ENCODE peak calls at places on chromosomes 7 and 10, in nine cellular contexts. X is NCI-H1105 treated with DMSO at 0.1 percent for 48 hours, T is non-pigmented ciliary epithelial cell, Q is heart right ventricle, A is HepG2, B is epithelial cell of esophagus, U is epithelial cell of prostate, K is ovary, D is fibroblast of mammary gland. G is an unnamed sample.

GRCh38 chr7:66250711-66251110 is 45.6 kb downstream of the TPST1 start:
- DNase-seq in X (no peak), T (peak; percentile 91), Q (no peak), A (peak; percentile 69), B (peak; percentile 97), U (peak; percentile 99), K (no peak), D (peak; percentile 91), G (no peak)

GRCh38 chr7:149532654-149533053 is 35.0 kb upstream of the ZNF746 start:
- DNase-seq in X (no peak), T (no peak), Q (no peak), A (no peak), B (no peak), U (no peak), K (no peak), D (no peak), G (no peak)

GRCh38 chr7:99078416-99078815 is 65.5 kb downstream of the SMURF1 start:
- DNase-seq in X (no peak), T (no peak), Q (no peak), A (no peak), B (no peak), U (no peak), K (no peak), D (no peak), G (no peak)

GRCh38 chr7:138091073-138091472 is 14.8 kb downstream of the AKR1D1 start:
- DNase-seq in X (no peak), T (no peak), Q (no peak), A (no peak), B (peak; percentile 29), U (no peak), K (no peak), D (no peak), G (no peak)

GRCh38 chr10:111968624-111969023 is 214.9 kb downstream of the GPAM start:
- DNase-seq in X (no peak), T (no peak), Q (no peak), A (no peak), B (no peak), U (no peak), K (no peak), D (peak; percentile 89), G (no peak)

GRCh38 chr10:132679640-132680039 is 106.3 kb downstream of the NKX6-2 start:
- DNase-seq in X (no peak), T (no peak), Q (no peak), A (no peak), B (no peak), U (no peak), K (peak; percentile 5), D (no peak), G (no peak)

GRCh38 chr7:139180700-139181311 is 50.2 kb upstream of the UBN2 start:
- DNase-seq in X (no peak), T (no peak), Q (no peak), A (no peak), B (peak; percentile 50), U (no peak), K (no peak), D (peak; percentile 3), G (no peak)

GRCh38 chr7:130925136-130925794 is 191.3 kb upstream of the KLF14 start:
- DNase-seq in X (no peak), T (no peak), Q (no peak), A (peak; percentile 85), B (no peak), U (no peak), K (no peak), D (no peak), G (no peak)

GRCh38 chr7:34341331-34341730 is 316.7 kb upstream of the NPSR1 start:
- DNase-seq in X (no peak), T (no peak), Q (no peak), A (no peak), B (peak; percentile 80), U (no peak), K (no peak), D (no peak), G (no peak)

GRCh38 chr7:46363688-46364087 is 442.6 kb upstream of the IGFBP3 start:
- DNase-seq in X (peak; percentile 77), T (no peak), Q (no peak), A (peak; percentile 36), B (no peak), U (no peak), K (no peak), D (no peak), G (no peak)

GRCh38 chr7:148622887-148623585 is 32.5 kb downstream of the C7orf33 start:
- DNase-seq in X (no peak), T (no peak), Q (no peak), A (no peak), B (no peak), U (no peak), K (no peak), D (no peak), G (no peak)

GRCh38 chr7:127474457-127474856 is 81.9 kb upstream of the ZNF800 start:
- DNase-seq in X (no peak), T (no peak), Q (no peak), A (no peak), B (peak; percentile 34), U (no peak), K (no peak), D (peak; percentile 7), G (no peak)

GRCh38 chr7:98283127-98283886 is 1.8 kb downstream of the BRI3 start:
- DNase-seq in X (no peak), T (no peak), Q (peak; percentile 39), A (no peak), B (peak; percentile 72), U (no peak), K (no peak), D (peak; percentile 83), G (peak; percentile 41)

GRCh38 chr7:41970946-41971345 is 266.1 kb downstream of the GLI3 start:
- DNase-seq in X (no peak), T (no peak), Q (no peak), A (no peak), B (no peak), U (no peak), K (no peak), D (no peak), G (no peak)

GRCh38 chr10:132461103-132461682 is 64.2 kb downstream of the PWWP2B start:
- DNase-seq in X (no peak), T (no peak), Q (no peak), A (no peak), B (no peak), U (no peak), K (no peak), D (no peak), G (no peak)

GRCh38 chr10:12181065-12181775 is 14.5 kb downstream of the NUDT5 start:
- DNase-seq in X (no peak), T (no peak), Q (no peak), A (no peak), B (peak; percentile 66), U (no peak), K (no peak), D (no peak), G (no peak)

GRCh38 chr7:34365011-34365410 is 293.0 kb upstream of the NPSR1 start:
- DNase-seq in X (no peak), T (no peak), Q (no peak), A (no peak), B (peak; percentile 96), U (peak; percentile 50), K (no peak), D (no peak), G (no peak)

GRCh38 chr7:129786825-129787563 is 165.8 kb downstream of the UBE2H start:
- DNase-seq in X (no peak), T (no peak), Q (no peak), A (no peak), B (no peak), U (no peak), K (no peak), D (no peak), G (no peak)

GRCh38 chr7:25758559-25758958 is 393.4 kb upstream of the NFE2L3 start:
- DNase-seq in X (peak; percentile 95), T (no peak), Q (no peak), A (no peak), B (peak; percentile 74), U (peak; percentile 8), K (no peak), D (no peak), G (no peak)

GRCh38 chr10:70331486-70332268 is 47.9 kb upstream of the NPFFR1 start:
- DNase-seq in X (peak; percentile 31), T (peak; percentile 83), Q (peak; percentile 84), A (peak; percentile 84), B (peak; percentile 94), U (peak; percentile 87), K (peak; percentile 51), D (peak; percentile 97), G (peak; percentile 85)

GRCh38 chr7:24427048-24427447 is 143.1 kb downstream of the NPY start:
- DNase-seq in X (no peak), T (no peak), Q (no peak), A (no peak), B (no peak), U (no peak), K (no peak), D (no peak), G (no peak)